ENCODE peak calls at places on chromosomes 1 and 21, in five cellular contexts. K is activated effector memory CD4-positive, alpha-beta T cell treated with Interleukin-2 at 50 U/mL for 16 hours; T is caudate nucleus; U is CD8-positive, alpha-beta memory T cell; W is EL. B is an unnamed sample.
A peak's percentile ranks its signal among the peaks of the same experiment; 100 is the strongest.

GRCh38 chr21:36976882-36977651 is 10.6 kb upstream of the HLCS start:
- DNase-seq in K (no peak), T (no peak), U (peak; percentile 52), W (peak; percentile 83), B (no peak)

GRCh38 chr21:16891821-16892220 is 621.0 kb upstream of the CXADR start:
- DNase-seq in K (no peak), T (no peak), U (no peak), W (peak; percentile 54), B (no peak)

GRCh38 chr21:37484535-37485474 is 118.2 kb downstream of the DYRK1A start:
- DNase-seq in K (no peak), T (no peak), U (no peak), W (no peak), B (no peak)

GRCh38 chr21:16388291-16388690 is 658.5 kb downstream of the USP25 start:
- DNase-seq in K (no peak), T (no peak), U (no peak), W (no peak), B (no peak)

GRCh38 chr1:119330062-119330939 is 38.3 kb upstream of the HAO2 start:
- DNase-seq in K (no peak), T (no peak), U (no peak), W (peak; percentile 33), B (no peak)

GRCh38 chr1:229030642-229031390 is 240.1 kb upstream of the RAB4A start:
- DNase-seq in K (no peak), T (no peak), U (no peak), W (no peak), B (no peak)

GRCh38 chr1:207958376-207959139 is 47.6 kb upstream of the CD34 start:
- DNase-seq in K (no peak), T (no peak), U (no peak), W (no peak), B (no peak)

GRCh38 chr1:175865041-175865766 is 121.8 kb upstream of the TNR start:
- DNase-seq in K (no peak), T (peak; percentile 46), U (no peak), W (no peak), B (peak; percentile 77)

GRCh38 chr1:212760126-212760823 is 31.3 kb downstream of the NSL1 start:
- DNase-seq in K (no peak), T (no peak), U (no peak), W (peak; percentile 26), B (no peak)

GRCh38 chr1:215402147-215402546 is 165.0 kb upstream of the KCTD3 start:
- DNase-seq in K (no peak), T (no peak), U (no peak), W (no peak), B (no peak)

GRCh38 chr1:37926061-37926924 is 20.6 kb downstream of the INPP5B start:
- DNase-seq in K (no peak), T (no peak), U (peak; percentile 17), W (no peak), B (no peak)

GRCh38 chr1:203362561-203363055 is 11.7 kb upstream of the FMOD start:
- DNase-seq in K (no peak), T (no peak), U (no peak), W (no peak), B (no peak)

GRCh38 chr1:223776075-223776814 is 63.9 kb downstream of the CAPN2 start:
- DNase-seq in K (peak; percentile 15), T (no peak), U (no peak), W (peak; percentile 91), B (no peak)

GRCh38 chr1:231625975-231626534 is 535 bp upstream of the DISC1 start:
- DNase-seq in K (no peak), T (no peak), U (no peak), W (peak; percentile 26), B (no peak)